ENCODE peak calls at places on chromosomes 6 and 20, in five cellular contexts. M, W, U, H and R are unnamed samples. For H3K4me1, the result is how much of the 10 kb centered on the place peaks cover.

GRCh38 chr6:158879180-158879579 is 60.0 kb upstream of the EZR start:
- DNase-seq in M (no peak), W (no peak), U (peak), H (no peak), R (no peak)

GRCh38 chr20:9912858-9913434 is 74.1 kb upstream of the PAK5 start:
- DNase-seq in M (peak), W (peak), U (peak), H (no peak), R (peak)

GRCh38 chr6:170087946-170088348 is 202.9 kb downstream of the DLL1 start:
- DNase-seq in M (peak), W (peak), U (no peak), H (peak), R (no peak)

GRCh38 chr6:45690846-45691245 is 313.1 kb upstream of the SUPT3H start:
- DNase-seq in M (no peak), W (no peak), U (no peak), H (no peak), R (no peak)

GRCh38 chr20:63701329-63702035 is 5.0 kb downstream of the TNFRSF6B start:
- DNase-seq in M (no peak), W (no peak), U (no peak), H (peak), R (peak)

GRCh38 chr6:29597184-29597583 is 12.3 kb downstream of the OR2H2 start:
- DNase-seq in M (no peak), W (no peak), U (no peak), H (no peak), R (no peak)

GRCh38 chr6:32126880-32127279 is 1.2 kb downstream of the ATF6B start:
- DNase-seq in M (no peak), W (no peak), U (no peak), H (no peak), R (no peak)

GRCh38 chr6:76026101-76026500 is 46.4 kb downstream of the IMPG1 start:
- DNase-seq in M (no peak), W (no peak), U (peak), H (no peak), R (no peak)

GRCh38 chr6:41976794-41977484 is 35.3 kb upstream of the CCND3 start:
- DNase-seq in M (peak), W (no peak), U (peak), H (no peak), R (no peak)

GRCh38 chr6:89059227-89059626 is 21.3 kb upstream of the PNRC1 start:
- DNase-seq in M (no peak), W (no peak), U (no peak), H (no peak), R (no peak)

GRCh38 chr20:46132705-46133120 is 14.6 kb downstream of the CD40 start:
- DNase-seq in M (peak), W (peak), U (peak), H (peak), R (peak)

GRCh38 chr6:165715428-165715827 is 52.4 kb upstream of the PDE10A start:
- DNase-seq in M (no peak), W (no peak), U (no peak), H (no peak), R (no peak)

GRCh38 chr6:56949925-56950495 is 4.9 kb upstream of the BEND6 start:
- DNase-seq in M (no peak), W (no peak), U (peak), H (no peak), R (no peak)

GRCh38 chr6:40950986-40951730 is 87.9 kb downstream of the UNC5CL start:
- DNase-seq in M (no peak), W (no peak), U (peak), H (no peak), R (no peak)

GRCh38 chr20:2379511-2380229 is 1.0 kb upstream of the TGM6 start:
- DNase-seq in M (peak), W (no peak), U (no peak), H (no peak), R (no peak)

GRCh38 chr6:29709178-29709576 is 14.1 kb upstream of the HLA-F start:
- DNase-seq in M (no peak), W (no peak), U (no peak), H (no peak), R (no peak)

DNA sequence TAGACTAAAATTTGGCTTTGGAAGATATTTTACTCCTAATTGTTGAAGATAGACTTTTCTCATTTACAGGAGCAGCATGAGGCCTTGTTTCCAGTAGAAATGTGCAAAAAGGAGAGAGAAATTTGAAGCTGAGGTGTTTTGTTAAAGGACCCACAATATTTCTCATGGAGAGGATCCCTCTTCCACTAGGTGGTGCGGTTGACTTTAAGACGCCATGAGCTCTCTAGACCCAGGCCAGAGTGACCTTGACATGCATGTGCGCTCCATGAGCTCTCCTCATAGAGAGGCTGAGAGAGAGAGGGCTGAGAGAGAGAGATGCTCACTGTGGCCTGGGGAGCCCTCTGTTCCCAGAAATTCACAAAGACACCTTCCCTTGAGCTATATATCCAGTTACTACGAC is 861.2 kb upstream of the EYS start:
- DNase-seq in M (no peak), W (no peak), U (no peak), H (no peak), R (no peak)
- TF ChIP-seq CTCF in M (no peak), W (no peak), U (no peak), H (no peak), R (no peak)

DNA sequence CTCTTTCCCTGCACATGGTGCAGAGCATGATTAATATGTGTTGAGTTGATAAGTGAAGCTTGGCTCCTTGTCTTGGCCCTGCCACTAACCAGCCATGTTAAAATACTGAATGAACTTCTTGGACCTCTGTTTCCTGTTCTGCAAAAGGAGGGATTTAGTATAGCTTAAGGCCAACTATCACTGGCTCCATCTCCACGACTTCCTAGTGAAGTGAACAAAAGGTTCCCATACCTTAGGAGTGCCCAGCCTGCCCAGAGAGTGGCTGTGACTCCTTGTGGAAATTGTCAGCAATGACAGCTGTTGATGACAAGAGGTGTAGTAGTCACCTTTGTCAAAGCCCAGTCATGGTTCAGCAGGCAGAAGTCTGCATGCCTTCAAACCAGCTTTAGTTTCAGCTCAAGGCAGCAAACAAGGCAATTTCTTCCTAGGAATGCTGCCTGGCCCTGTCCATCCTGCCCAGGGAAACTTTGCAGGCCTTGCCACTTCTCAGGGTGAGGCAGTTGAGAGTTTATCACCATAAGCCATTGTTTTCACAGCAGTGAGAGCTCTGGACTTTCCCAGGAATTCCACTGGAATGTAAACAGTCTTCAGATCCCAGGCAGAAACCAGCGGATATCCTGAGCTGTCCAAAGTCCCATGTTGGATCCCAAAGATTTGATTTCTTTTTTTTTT is 169.7 kb upstream of the TNFAIP3 start:
- DNase-seq in M (no peak), W (no peak), U (peak), H (no peak), R (no peak)
- H3K4me1 ChIP-seq in M (under half), W (under half), U (under half), H (under half), R (under half)

DNA sequence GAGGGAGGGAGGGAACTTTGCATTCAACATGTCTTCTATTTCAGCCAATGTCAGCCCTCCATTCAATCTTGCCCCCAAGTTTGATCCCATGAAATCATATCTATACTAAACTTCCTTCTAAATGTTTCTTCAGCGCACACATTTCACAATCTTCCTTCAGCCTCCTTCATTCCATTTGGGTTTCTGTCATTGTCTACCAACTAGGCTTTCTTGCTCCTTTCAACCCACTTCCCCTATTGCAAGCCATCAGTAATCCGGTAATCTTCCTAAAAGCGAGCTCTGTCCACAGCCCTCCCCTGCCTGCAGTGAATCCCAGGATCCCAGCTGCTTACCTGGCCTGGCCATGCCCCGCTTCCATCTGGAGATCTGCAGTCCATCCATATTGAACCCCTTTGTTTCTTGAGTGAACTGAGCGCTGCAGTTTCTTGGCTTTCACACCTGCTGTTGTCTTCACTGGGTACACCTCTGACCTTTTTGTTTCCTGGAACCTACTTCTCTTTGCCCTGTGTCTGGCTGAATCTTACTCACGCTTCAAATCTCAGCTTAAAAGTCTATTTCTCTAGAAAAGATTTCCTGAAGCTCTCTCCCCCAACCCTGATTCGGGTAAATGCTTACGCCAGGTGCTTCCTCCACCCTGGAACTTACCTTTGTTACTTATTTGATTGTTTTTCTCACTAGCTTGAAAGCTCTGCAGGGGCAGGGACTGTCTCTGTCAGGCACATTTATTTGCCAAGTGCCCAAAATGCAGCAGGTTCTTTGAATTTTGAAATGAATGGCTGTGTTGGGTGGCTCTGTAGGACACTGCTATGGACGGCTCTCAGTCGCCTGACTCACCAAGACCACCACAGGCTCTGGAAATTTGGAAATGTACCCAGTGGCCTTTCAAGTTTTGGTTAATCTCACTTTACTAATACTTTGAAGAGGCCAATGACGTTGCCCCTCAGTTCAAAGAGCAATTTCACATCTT is 50.3 kb downstream of the ADTRP start:
- DNase-seq in M (no peak), W (no peak), U (no peak), H (no peak), R (no peak)
- H3K4me3 ChIP-seq in M (no peak), W (no peak), U (no peak), H (no peak), R (no peak)

GRCh38 chr6:101395345-101395744 is 1.8 kb downstream of the GRIK2 start:
- DNase-seq in M (no peak), W (no peak), U (no peak), H (no peak), R (no peak)
- TF ChIP-seq CTCF in M (peak), W (no peak), U (no peak), H (no peak), R (no peak)

DNA sequence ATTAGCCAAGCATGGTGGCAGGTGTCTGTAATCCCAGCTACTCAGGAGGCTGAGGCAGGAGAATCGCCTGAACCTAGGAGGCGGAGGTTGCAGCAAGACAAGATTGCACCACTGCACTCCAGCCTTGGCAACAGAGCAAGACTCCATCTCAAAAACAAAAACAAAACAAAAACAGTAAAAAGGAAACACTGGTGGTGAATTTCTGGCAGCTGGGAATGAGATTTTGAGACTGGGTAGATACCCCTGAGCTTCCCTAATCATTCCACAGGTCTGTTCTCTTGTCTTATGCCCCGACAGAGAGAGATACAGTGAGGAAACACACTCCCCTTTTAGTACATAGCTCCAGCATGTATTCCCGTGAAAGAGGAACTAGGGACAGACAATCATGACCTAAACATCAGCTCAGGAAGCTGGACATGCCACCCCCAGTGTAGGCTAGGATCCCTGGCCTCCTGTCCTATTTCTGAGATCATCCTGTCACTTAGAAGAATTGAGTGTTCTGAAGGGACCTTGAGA is 9.6 kb downstream of the MAN1A1 start:
- DNase-seq in M (no peak), W (peak), U (no peak), H (no peak), R (no peak)
- H3K4me1 ChIP-seq in M (half or more), W (under half), U (under half), H (under half), R (under half)

GRCh38 chr20:56417402-56417801 is 5.3 kb downstream of the CASS4 start:
- DNase-seq in M (no peak), W (no peak), U (no peak), H (no peak), R (no peak)
- H3K4me3 ChIP-seq in M (no peak), W (no peak), U (no peak), H (no peak), R (no peak)

DNA sequence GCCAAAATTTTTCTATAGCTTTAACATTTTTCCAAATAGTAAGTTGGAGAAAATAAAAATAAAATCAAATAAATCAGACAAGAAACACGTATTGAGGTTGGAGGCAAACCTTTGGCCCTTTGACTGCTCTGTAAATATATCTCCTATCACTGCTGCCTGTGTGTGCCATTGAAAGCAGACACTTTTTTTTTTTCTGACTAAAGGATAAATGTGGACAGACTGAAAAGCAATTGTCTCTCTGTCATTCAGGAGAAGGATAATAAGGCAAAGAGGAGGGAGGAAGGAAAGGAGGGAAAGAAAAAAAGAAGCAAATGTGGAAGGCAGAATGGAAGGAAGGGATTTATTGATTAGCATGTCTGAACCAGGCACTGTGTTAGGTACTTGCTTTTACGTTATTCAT is 85.2 kb upstream of the SULF2 start:
- DNase-seq in M (no peak), W (no peak), U (no peak), H (no peak), R (no peak)
- TF ChIP-seq CTCF in M (no peak), W (no peak), U (no peak), H (no peak), R (no peak)

GRCh38 chr6:11343963-11344714 is 111.7 kb upstream of the NEDD9 start:
- DNase-seq in M (no peak), W (no peak), U (no peak), H (no peak), R (no peak)

GRCh38 chr6:11346516-11346915 is 114.0 kb upstream of the NEDD9 start:
- DNase-seq in M (peak), W (no peak), U (no peak), H (no peak), R (no peak)

GRCh38 chr6:11350294-11350693 is 117.8 kb upstream of the NEDD9 start:
- DNase-seq in M (no peak), W (no peak), U (no peak), H (no peak), R (no peak)

GRCh38 chr6:11354019-11354418 is 121.6 kb upstream of the NEDD9 start:
- DNase-seq in M (no peak), W (peak), U (peak), H (no peak), R (peak)

DNA sequence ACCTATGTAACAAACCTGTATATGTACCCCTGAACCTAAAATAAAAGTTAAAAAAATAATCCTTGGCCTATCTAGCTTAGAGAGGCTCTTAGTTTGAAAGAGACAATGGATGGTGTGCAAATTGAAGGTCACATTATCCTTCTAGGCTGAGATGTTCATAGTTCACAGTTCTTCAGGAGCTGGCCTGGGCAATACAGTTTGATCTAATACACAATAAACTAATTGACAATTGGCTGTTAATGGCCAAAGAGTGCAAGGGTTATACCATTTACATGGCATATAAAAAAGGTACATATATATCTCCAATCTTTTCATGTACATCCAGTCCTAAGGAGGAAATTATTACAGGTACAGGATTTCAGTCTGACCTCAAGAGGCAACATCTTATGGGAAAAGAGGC is 117.4 kb upstream of the NEDD9 start:
- DNase-seq in M (no peak), W (no peak), U (no peak), H (no peak), R (no peak)
- H3K4me1 ChIP-seq in M (under half), W (under half), U (under half), H (under half), R (under half)

GRCh38 chr6:128882560-128882959 is 378 bp upstream of the LAMA2 start:
- DNase-seq in M (no peak), W (no peak), U (no peak), H (no peak), R (no peak)
- H3K4me3 ChIP-seq in M (no peak), W (peak), U (peak), H (peak), R (peak)